ENCODE peak calls at places on chromosomes 3 and 15, in eight cellular contexts. N is H9, Z is IMR-90, Q is left ventricle myocardium inferior, H is esophagus squamous epithelium, J is AG04450, X is body of pancreas, S is heart right ventricle. O is an unnamed sample.

GRCh38 chr3:187044871-187045552 is 94.3 kb downstream of the RPL39L start:
- DNase-seq in Z (no peak), X (no peak), J (no peak), H (no peak), S (peak; percentile 65), Q (peak; percentile 69), N (no peak), O (no peak)

GRCh38 chr15:39140060-39140604 is 440.7 kb upstream of the THBS1 start:
- DNase-seq in N (no peak), J (peak; percentile 95), X (no peak), S (no peak), Q (no peak), Z (peak; percentile 98), H (no peak), O (no peak)

GRCh38 chr15:91965501-91966180 is 112.1 kb downstream of the SLCO3A1 start:
- DNase-seq in S (no peak), Z (peak; percentile 33), Q (no peak), H (no peak), X (no peak), N (no peak), J (no peak), O (peak; percentile 91)

GRCh38 chr3:188026191-188026968 is 127.6 kb upstream of the LPP start:
- DNase-seq in X (peak; percentile 38), Q (no peak), S (no peak), Z (no peak), H (no peak), J (no peak), N (no peak), O (no peak)

GRCh38 chr3:27312044-27312668 is 57.0 kb downstream of the NEK10 start:
- DNase-seq in H (no peak), X (no peak), N (no peak), J (peak; percentile 42), Z (peak; percentile 79), S (no peak), Q (no peak), O (peak; percentile 39)

GRCh38 chr15:77582763-77583162 is 49.9 kb downstream of the LINGO1 start:
- DNase-seq in X (no peak), H (no peak), N (no peak), S (no peak), Q (no peak), Z (no peak), J (no peak), O (no peak)

GRCh38 chr3:63400259-63400860 is 122.3 kb downstream of the SYNPR start:
- DNase-seq in Z (no peak), Q (no peak), J (no peak), N (no peak), H (no peak), S (no peak), X (no peak), O (no peak)

GRCh38 chr3:155185623-155186022 is 105.5 kb downstream of the MME start:
- DNase-seq in J (peak; percentile 32), Q (no peak), X (no peak), H (no peak), Z (peak; percentile 75), S (no peak), N (peak; percentile 31), O (peak; percentile 50)

GRCh38 chr15:77642793-77643430 is 10.2 kb upstream of the LINGO1 start:
- DNase-seq in X (no peak), H (no peak), J (no peak), S (no peak), Q (no peak), N (no peak), Z (peak; percentile 7), O (no peak)

GRCh38 chr3:146250449-146251382 is at the start of gene PLSCR4:
- DNase-seq in H (peak; percentile 6), Q (peak; percentile 87), N (peak; percentile 47), J (peak; percentile 10), X (peak; percentile 72), S (peak; percentile 87), Z (peak; percentile 47), O (peak; percentile 36)

DNA sequence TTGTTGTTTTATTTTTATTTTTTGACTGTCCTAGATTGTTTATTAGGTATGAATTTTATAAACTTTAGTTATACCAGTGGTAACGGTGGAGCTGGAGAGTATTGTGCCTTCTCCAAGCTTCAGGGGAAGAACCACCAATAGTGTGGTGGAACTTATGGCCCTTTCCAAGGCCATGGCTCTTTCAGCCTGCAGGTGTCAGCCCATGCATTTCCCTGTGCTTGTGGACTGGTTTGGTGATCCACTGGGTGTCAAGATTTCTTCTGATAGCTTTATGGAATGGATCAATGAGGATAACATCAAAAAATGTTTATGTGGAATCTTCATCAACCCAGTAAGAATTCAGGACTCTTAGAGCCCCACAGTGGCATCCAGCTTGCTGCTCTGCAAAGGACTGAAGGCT is 19.2 kb upstream of the SCAMP5 start:
- DNase-seq in N (no peak), H (no peak), X (no peak), J (no peak), Z (no peak), Q (no peak), S (no peak), O (no peak)
- TF ChIP-seq CTCF in N (peak; percentile 29), H (no peak), X (no peak), J (no peak), Z (no peak), Q (no peak), S (peak; percentile 14), O (no peak)

DNA sequence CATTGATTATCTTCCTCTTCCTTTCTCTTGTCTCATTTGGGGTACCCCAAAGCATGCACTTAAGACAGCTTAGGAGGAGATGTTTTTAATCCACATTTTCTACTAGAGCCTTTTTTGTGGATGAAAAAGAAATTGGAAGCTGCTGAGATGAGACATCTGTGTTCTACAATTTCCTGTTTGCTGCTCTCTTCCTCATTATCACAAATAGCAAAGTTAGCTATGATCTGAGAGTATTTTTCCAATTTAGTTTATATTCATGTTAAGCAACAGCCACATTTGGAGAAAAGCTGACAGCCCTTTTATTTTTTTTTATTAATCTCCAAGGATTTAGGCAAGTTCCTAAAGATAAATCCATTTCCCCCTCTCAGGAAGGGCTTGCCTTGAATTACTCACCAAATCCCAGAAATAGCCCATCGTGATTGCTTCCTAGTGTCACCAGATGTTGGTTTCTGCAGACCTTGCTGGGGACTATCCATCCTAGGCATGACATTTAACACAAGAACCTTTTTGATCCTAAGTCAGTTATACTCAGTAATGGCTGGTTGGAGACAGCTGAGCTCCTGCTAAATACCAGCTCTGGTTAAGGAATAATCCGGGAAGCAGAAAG is 70.8 kb upstream of the FILIP1L start:
- DNase-seq in Q (no peak), S (peak; percentile 26), X (no peak), H (no peak), N (no peak), J (no peak), Z (no peak), O (no peak)
- H3K27ac ChIP-seq in Q (peak overlapping the region; percentile 49), S (peak overlapping the region; percentile 49), X (no peak overlapping the region), H (no peak overlapping the region), N (no peak overlapping the region), J (no peak overlapping the region), Z (no peak overlapping the region), O (no peak overlapping the region)

DNA sequence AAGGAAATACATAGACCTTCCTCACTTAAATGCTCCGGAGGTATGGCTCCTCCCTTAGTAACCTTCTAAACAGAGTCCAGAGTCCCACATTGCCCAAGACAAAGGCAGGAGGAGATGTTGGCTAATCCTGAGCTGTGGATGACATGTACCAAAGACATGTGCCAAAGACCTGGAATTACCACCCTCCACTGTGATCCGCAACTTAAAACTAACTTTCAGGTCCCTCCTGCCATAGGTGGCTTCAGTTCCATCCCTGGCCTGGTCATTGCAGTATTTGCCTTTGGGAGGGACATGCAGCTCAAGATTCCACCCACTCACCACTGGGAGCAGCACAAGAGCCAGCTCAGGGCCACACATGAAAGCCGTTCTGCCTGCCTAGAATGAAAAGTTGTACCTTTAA is 28.0 kb downstream of the MYZAP start:
- DNase-seq in Q (no peak), Z (no peak), N (no peak), X (no peak), S (no peak), J (no peak), H (no peak), O (no peak)
- TF ChIP-seq CTCF in Q (peak; percentile 31), Z (no peak), N (peak; percentile 35), X (no peak), S (no peak), J (no peak), H (no peak), O (no peak)

GRCh38 chr15:79987569-79987955 is 16.6 kb upstream of the BCL2A1 start:
- DNase-seq in Q (no peak), N (no peak), S (no peak), X (no peak), Z (no peak), J (no peak), H (no peak), O (no peak)
- H3K27ac ChIP-seq in Q (no peak overlapping the region), N (no peak overlapping the region), S (no peak overlapping the region), X (no peak overlapping the region), Z (no peak overlapping the region), J (no peak overlapping the region), H (no peak overlapping the region), O (no peak overlapping the region)

GRCh38 chr3:37909067-37909911 is 47.6 kb downstream of the CTDSPL start:
- DNase-seq in Q (no peak), H (no peak), S (no peak), Z (peak; percentile 25), J (no peak), X (peak; percentile 17), N (no peak), O (no peak)

GRCh38 chr3:37907906-37908305 is 46.2 kb downstream of the CTDSPL start:
- DNase-seq in H (no peak), N (no peak), Q (no peak), X (no peak), S (no peak), J (no peak), Z (no peak), O (no peak)

GRCh38 chr3:37910666-37911400 is 49.2 kb downstream of the CTDSPL start:
- DNase-seq in S (no peak), Q (no peak), J (no peak), Z (no peak), H (no peak), N (no peak), X (no peak), O (no peak)

GRCh38 chr3:37913531-37913930 is 51.9 kb downstream of the CTDSPL start:
- DNase-seq in Z (no peak), Q (no peak), H (no peak), N (no peak), X (no peak), S (no peak), J (no peak), O (no peak)

DNA sequence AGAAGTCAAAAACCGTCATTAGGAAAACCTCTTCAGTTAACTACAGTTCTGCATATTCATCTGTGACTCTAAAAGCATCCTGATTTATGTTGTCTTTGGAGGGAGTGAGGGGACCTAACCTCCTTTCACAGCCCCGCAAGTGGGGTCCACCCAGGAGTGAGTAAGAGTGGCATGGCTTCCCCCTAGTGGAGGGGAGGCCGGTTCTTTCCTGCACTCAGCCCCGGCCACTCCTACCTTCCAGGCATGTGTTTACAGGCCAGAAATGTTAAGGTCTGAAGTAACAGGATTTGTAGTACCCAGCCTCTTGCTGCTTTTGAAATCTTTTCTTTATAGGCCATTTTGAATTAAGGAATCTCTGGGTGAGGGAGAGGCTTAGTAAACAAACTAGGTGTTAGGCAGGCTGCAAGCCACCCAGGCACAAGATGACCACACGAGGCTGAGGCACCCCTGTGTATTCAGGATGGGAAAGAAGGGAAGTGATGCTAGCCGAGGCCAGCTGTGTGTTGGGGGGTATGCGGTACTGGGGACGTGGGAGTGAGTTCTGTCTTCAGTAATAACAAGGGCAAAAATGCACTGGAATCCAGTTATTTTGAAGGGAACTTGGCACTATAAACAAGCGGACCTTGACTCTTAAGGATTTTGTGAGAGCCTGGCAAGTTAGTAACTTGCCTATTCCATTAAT is 50.5 kb downstream of the CTDSPL start:
- DNase-seq in J (no peak), N (no peak), Q (no peak), S (no peak), X (no peak), Z (no peak), H (no peak), O (peak; percentile 12)
- TF ChIP-seq CTCF in J (peak; percentile 28), N (peak; percentile 54), Q (peak; percentile 31), S (no peak), X (no peak), Z (peak; percentile 8), H (peak; percentile 12), O (no peak)